ENCODE peak calls at places on chromosomes 4 and X, in five cellular contexts. D is putamen, J is BE2C, F is Daoy, Y is AG09319. G is an unnamed sample.

GRCh38 chr4:80921441-80921840 is 109.1 kb upstream of the BMP3 start:
- DNase-seq in J (no peak), Y (no peak), D (no peak), F (no peak), G (no peak)

GRCh38 chr4:86670739-86671138 is 76.6 kb downstream of the PTPN13 start:
- DNase-seq in J (no peak), F (no peak), Y (peak), D (no peak), G (no peak)

GRCh38 chrX:11143931-11144678 is 33.0 kb downstream of the HCCS start:
- DNase-seq in F (peak), J (peak), Y (peak), D (peak), G (peak)

GRCh38 chrX:104343408-104344129 is 88.8 kb upstream of the ESX1 start:
- DNase-seq in J (peak), D (no peak), F (peak), Y (peak), G (no peak)

GRCh38 chr4:153428816-153429592 is 37.2 kb upstream of the TMEM131L start:
- DNase-seq in F (no peak), D (no peak), Y (no peak), J (no peak), G (no peak)

GRCh38 chrX:15465347-15465746 is 27.8 kb downstream of the PIR start:
- DNase-seq in Y (peak), J (no peak), D (no peak), F (no peak), G (no peak)

GRCh38 chrX:11929476-11929875 is 171.4 kb downstream of the MSL3 start:
- DNase-seq in Y (no peak), J (no peak), D (no peak), F (peak), G (no peak)

GRCh38 chr4:2824329-2825183 is 19.1 kb upstream of the ADD1 start:
- DNase-seq in J (peak), Y (no peak), D (no peak), F (no peak), G (no peak)

GRCh38 chr4:123349401-123350190 is 47.0 kb upstream of the SPRY1 start:
- DNase-seq in Y (no peak), F (no peak), J (no peak), D (no peak), G (no peak)

GRCh38 chr4:108821056-108821925 is 58.4 kb upstream of the ETNPPL start:
- DNase-seq in J (no peak), D (no peak), Y (no peak), F (no peak), G (no peak)

GRCh38 chrX:71067727-71068051 is 445 bp downstream of the SNX12 start:
- DNase-seq in F (no peak), D (peak), Y (no peak), J (no peak), G (no peak)

GRCh38 chrX:129741880-129742758 is 3.3 kb downstream of the XPNPEP2 start:
- DNase-seq in F (no peak), J (peak), Y (no peak), D (no peak), G (no peak)

G was measured in midbrain.